ENCODE peak calls at places on chromosome 9, in six cellular contexts. D, V, L, Q, M and P are unnamed samples. For H3K4me1, the result is how much of the 10 kb centered on the place peaks cover.

GRCh38 chr9:31799953-31800609 is 584.4 kb upstream of the ACO1 start:
- DNase-seq in D (peak), V (peak), L (no peak), Q (no peak), M (no peak), P (no peak)

GRCh38 chr9:70218767-70219166 is 40.0 kb upstream of the SMC5 start:
- DNase-seq in D (no peak), V (no peak), L (no peak), Q (no peak), M (no peak), P (no peak)

GRCh38 chr9:2170737-2171136 is 155.6 kb downstream of the SMARCA2 start:
- DNase-seq in D (no peak), V (no peak), L (no peak), Q (no peak), M (no peak), P (no peak)

GRCh38 chr9:78863531-78863930 is 566.6 kb downstream of the PSAT1 start:
- DNase-seq in D (no peak), V (peak), L (no peak), Q (no peak), M (no peak), P (no peak)

GRCh38 chr9:17472126-17472525 is 106.7 kb upstream of the SH3GL2 start:
- DNase-seq in D (no peak), V (no peak), L (no peak), Q (no peak), M (no peak), P (no peak)

GRCh38 chr9:33851301-33851700 is 34.3 kb downstream of the UBE2R2 start:
- DNase-seq in D (no peak), V (peak), L (no peak), Q (no peak), M (no peak), P (no peak)

GRCh38 chr9:125631391-125632085 is 75.5 kb downstream of the MAPKAP1 start:
- DNase-seq in D (no peak), V (peak), L (no peak), Q (peak), M (no peak), P (no peak)

GRCh38 chr9:98191615-98192502 is 578 bp downstream of the CORO2A start:
- DNase-seq in D (peak), V (peak), L (peak), Q (peak), M (no peak), P (peak)

GRCh38 chr9:21995652-21996275 is 1.2 kb downstream of the CDKN2B-AS1 start:
- DNase-seq in D (peak), V (peak), L (peak), Q (peak), M (peak), P (peak)

DNA sequence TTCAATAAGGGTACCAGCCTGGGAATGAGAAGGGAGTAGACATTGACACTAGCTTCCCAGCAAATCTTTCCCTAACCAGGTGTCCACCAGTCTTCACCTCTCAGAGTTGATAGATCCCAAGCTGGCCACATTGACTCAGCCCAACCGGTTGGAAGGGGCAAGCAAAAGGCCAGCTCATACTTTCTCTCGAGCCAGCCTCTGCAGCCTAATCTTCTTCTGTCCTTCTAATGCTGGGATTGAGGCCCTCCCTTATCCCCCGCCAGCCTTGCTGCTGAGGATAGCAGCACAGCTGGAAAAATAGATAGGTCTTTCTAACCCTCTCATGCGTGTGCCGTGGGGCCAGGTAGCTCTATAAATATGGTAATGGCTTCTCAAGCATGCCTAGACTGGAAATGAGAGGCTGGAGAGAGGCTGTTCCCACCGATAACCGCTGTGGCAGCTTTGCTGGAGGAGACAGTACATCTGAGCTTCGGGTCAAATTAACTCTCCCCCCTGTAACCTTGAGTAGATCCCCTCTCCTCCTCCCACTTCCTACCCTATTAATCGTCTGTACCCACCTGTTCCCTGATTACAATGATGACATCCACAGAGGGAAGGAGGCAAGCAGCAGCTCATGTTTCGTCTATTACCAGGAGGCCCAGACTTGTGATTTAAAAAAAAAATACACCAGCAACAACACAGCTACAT is 219.8 kb upstream of the BRINP1 start:
- DNase-seq in D (no peak), V (no peak), L (no peak), Q (no peak), M (no peak), P (no peak)
- H3K4me1 ChIP-seq in D (under half), V (under half), L (under half), Q (under half), M (under half), P (under half)

GRCh38 chr9:14030350-14030823 is 283.6 kb downstream of the NFIB start:
- DNase-seq in D (no peak), V (peak), L (no peak), Q (peak), M (no peak), P (no peak)
- H3K4me3 ChIP-seq in D (no peak), V (peak), L (no peak), Q (no peak), M (peak), P (peak)

DNA sequence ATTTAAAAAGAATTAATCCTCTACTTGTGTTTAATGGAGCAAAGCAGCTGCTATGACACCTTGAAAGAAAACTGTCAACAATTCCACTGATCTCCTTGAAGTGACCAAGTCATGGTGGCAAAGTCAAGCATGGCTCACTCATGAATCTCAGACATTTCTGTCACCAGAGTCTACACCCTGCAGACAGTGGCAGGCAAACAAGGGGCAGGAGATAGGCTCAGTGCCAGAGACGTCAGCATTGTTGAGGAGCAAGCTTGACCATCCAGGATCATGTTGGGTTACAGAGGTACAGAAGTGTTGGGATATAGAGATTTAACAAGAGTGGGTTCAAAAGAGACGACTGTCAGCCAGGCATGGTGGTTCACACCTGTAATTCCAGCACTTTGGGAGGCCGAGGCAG is 16.1 kb upstream of the VPS13A start:
- DNase-seq in D (no peak), V (no peak), L (no peak), Q (no peak), M (no peak), P (no peak)
- TF ChIP-seq CTCF in D (no peak), V (no peak), L (no peak), Q (no peak), M (no peak), P (no peak)

DNA sequence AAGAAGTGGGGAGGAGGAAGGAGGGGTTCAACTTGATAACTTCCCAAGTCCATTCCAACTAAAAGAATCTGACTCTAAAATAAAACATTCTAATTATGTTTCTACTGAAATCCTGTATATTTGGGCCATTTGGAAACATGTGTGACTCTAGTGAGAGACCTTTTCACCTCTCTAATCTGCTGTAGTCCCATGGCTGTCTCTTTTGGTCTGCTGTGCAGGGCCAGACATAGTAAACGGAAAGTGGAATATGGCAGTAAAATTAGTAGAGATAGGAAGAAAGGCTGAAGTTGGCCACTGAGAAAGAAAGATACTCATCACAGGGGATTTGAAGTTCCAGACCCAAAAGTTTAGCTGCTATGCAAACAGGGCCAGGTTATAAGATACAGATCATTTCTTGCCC is 15.9 kb downstream of the RFX3 start:
- DNase-seq in D (no peak), V (no peak), L (no peak), Q (no peak), M (no peak), P (no peak)
- H3K4me1 ChIP-seq in D (under half), V (under half), L (under half), Q (under half), M (under half), P (under half)

GRCh38 chr9:112104901-112105300 is 70.2 kb downstream of the SUSD1 start:
- DNase-seq in D (no peak), V (no peak), L (no peak), Q (no peak), M (no peak), P (no peak)
- H3K4me3 ChIP-seq in D (no peak), V (no peak), L (no peak), Q (no peak), M (no peak), P (no peak)

DNA sequence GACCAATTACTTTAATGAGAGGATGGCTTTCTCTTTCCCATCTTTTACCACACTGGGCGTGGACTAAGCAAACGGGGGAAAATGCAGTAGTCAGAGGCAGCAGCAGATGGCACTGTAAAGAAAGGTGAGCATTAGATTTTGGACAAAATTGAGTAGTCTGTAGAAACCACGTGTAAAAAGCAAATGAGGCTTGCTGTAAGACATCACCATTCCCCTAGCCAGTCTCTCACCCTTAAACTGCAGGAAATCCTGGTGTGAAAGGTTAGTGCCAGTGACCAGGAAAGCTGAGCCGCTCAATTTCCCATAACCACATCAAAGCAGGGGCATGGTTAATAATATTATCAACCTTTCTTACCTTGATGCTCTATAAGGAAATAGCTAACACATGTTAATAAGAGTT is 31.8 kb downstream of the SPATA31C2 start:
- DNase-seq in D (no peak), V (peak), L (no peak), Q (peak), M (no peak), P (no peak)
- TF ChIP-seq CTCF in D (peak), V (peak), L (no peak), Q (peak), M (peak), P (peak)

GRCh38 chr9:89996106-89996505 is 391.3 kb downstream of the GADD45G start:
- DNase-seq in D (no peak), V (no peak), L (no peak), Q (no peak), M (no peak), P (no peak)

GRCh38 chr9:89994988-89995613 is 390.3 kb downstream of the GADD45G start:
- DNase-seq in D (no peak), V (no peak), L (no peak), Q (no peak), M (no peak), P (no peak)

GRCh38 chr9:89993678-89994630 is 389.1 kb downstream of the GADD45G start:
- DNase-seq in D (no peak), V (no peak), L (no peak), Q (no peak), M (peak), P (peak)

GRCh38 chr9:89999176-89999533 is 394.3 kb downstream of the GADD45G start:
- DNase-seq in D (no peak), V (peak), L (peak), Q (no peak), M (no peak), P (peak)

GRCh38 chr9:89996717-89997116 is 391.9 kb downstream of the GADD45G start:
- DNase-seq in D (no peak), V (no peak), L (no peak), Q (no peak), M (no peak), P (no peak)
- H3K4me1 ChIP-seq in D (under half), V (under half), L (under half), Q (under half), M (under half), P (half or more)